ENCODE peak calls at places on chromosomes 1 and 21, in five cellular contexts. B is HT1080, E is GM06990, R is anterior cingulate cortex, I is foreskin keratinocyte. C is an unnamed sample.

GRCh38 chr1:29524285-29525065 is 288.2 kb downstream of the PTPRU start:
- DNase-seq in B (no peak), E (no peak), R (no peak), I (no peak), C (no peak)

GRCh38 chr1:36008546-36009197 is 75.2 kb upstream of the TEKT2 start:
- DNase-seq in B (peak; percentile 93), E (no peak), R (no peak), I (peak; percentile 92), C (peak; percentile 45)

GRCh38 chr21:39637197-39637970 is 24.6 kb downstream of the B3GALT5 start:
- DNase-seq in B (no peak), E (no peak), R (no peak), I (no peak), C (no peak)

GRCh38 chr1:222392571-222392970 is 155.3 kb downstream of the HHIPL2 start:
- DNase-seq in B (peak; percentile 42), E (no peak), R (no peak), I (no peak), C (no peak)

GRCh38 chr1:184487561-184488200 is 100.9 kb downstream of the C1orf21 start:
- DNase-seq in B (no peak), E (no peak), R (no peak), I (no peak), C (no peak)

GRCh38 chr1:184838374-184838995 is 83.8 kb upstream of the EDEM3 start:
- DNase-seq in B (peak; percentile 92), E (no peak), R (peak; percentile 5), I (peak; percentile 91), C (peak; percentile 93)

GRCh38 chr21:44487831-44488230 is 32.5 kb downstream of the LRRC3 start:
- DNase-seq in B (peak; percentile 24), E (no peak), R (no peak), I (no peak), C (peak; percentile 29)

GRCh38 chr1:37338658-37339057 is 135.7 kb upstream of the ZC3H12A start:
- DNase-seq in B (no peak), E (no peak), R (peak; percentile 52), I (no peak), C (no peak)

GRCh38 chr1:56148466-56149193 is 430.7 kb downstream of the PLPP3 start:
- DNase-seq in B (no peak), E (no peak), R (no peak), I (no peak), C (no peak)

GRCh38 chr1:147580200-147580557 is 38.9 kb downstream of the BCL9 start:
- DNase-seq in B (peak; percentile 59), E (no peak), R (no peak), I (peak; percentile 40), C (peak; percentile 75)

GRCh38 chr1:223683586-223684487 is 18.3 kb upstream of the CAPN8 start:
- DNase-seq in B (peak; percentile 51), E (no peak), R (no peak), I (peak; percentile 56), C (peak; percentile 40)

GRCh38 chr1:235329139-235329808 is 904 bp downstream of the GGPS1 start:
- DNase-seq in B (no peak), E (peak; percentile 53), R (peak; percentile 56), I (no peak), C (peak; percentile 36)

GRCh38 chr1:114063544-114063943 is 84.3 kb downstream of the OLFML3 start:
- DNase-seq in B (no peak), E (no peak), R (no peak), I (peak; percentile 7), C (no peak)

GRCh38 chr1:23899070-23899469 is 14.1 kb downstream of the CNR2 start:
- DNase-seq in B (no peak), E (no peak), R (no peak), I (no peak), C (no peak)

GRCh38 chr1:17207966-17208418 is 3.1 kb downstream of the PADI1 start:
- DNase-seq in B (peak; percentile 94), E (peak; percentile 51), R (no peak), I (peak; percentile 94), C (peak; percentile 91)

GRCh38 chr1:211371406-211372105 is 44.9 kb downstream of the TRAF5 start:
- DNase-seq in B (peak; percentile 41), E (no peak), R (no peak), I (peak; percentile 56), C (no peak)

GRCh38 chr1:232218955-232219865 is 410.7 kb downstream of the SIPA1L2 start:
- DNase-seq in B (no peak), E (no peak), R (no peak), I (no peak), C (no peak)

GRCh38 chr1:220874201-220874655 is 5.0 kb upstream of the HLX start:
- DNase-seq in B (peak; percentile 23), E (no peak), R (no peak), I (no peak), C (peak; percentile 42)

GRCh38 chr1:156911587-156912298 is 8.7 kb upstream of the LRRC71 start:
- DNase-seq in B (no peak), E (no peak), R (no peak), I (no peak), C (no peak)

GRCh38 chr1:46757256-46757955 is 38.5 kb upstream of the EFCAB14 start:
- DNase-seq in B (peak; percentile 30), E (no peak), R (no peak), I (peak; percentile 80), C (no peak)

GRCh38 chr1:201552941-201553341 is 14.0 kb downstream of the NAV1 start:
- DNase-seq in B (peak; percentile 78), E (no peak), R (peak; percentile 34), I (no peak), C (peak; percentile 92)

GRCh38 chr1:28085129-28085528 is 3.3 kb downstream of the EYA3 start:
- DNase-seq in B (no peak), E (no peak), R (no peak), I (no peak), C (no peak)

GRCh38 chr21:29117372-29117955 is 13.0 kb upstream of the MAP3K7CL start:
- DNase-seq in B (no peak), E (peak; percentile 70), R (no peak), I (no peak), C (no peak)

GRCh38 chr1:240682166-240682565 is 70.2 kb upstream of the GREM2 start:
- DNase-seq in B (no peak), E (no peak), R (no peak), I (no peak), C (no peak)

GRCh38 chr1:174626031-174627020 is 178.6 kb downstream of the GPR52 start:
- DNase-seq in B (peak; percentile 74), E (no peak), R (no peak), I (peak; percentile 56), C (peak; percentile 15)

GRCh38 chr1:200665851-200666250 is 3.9 kb downstream of the DDX59 start:
- DNase-seq in B (no peak), E (no peak), R (no peak), I (no peak), C (no peak)

GRCh38 chr1:204258213-204259115 is 44.7 kb upstream of the GOLT1A start:
- DNase-seq in B (peak; percentile 44), E (no peak), R (peak; percentile 41), I (peak; percentile 17), C (peak; percentile 61)

GRCh38 chr1:233664804-233665574 is 51.1 kb downstream of the KCNK1 start:
- DNase-seq in B (no peak), E (no peak), R (no peak), I (no peak), C (no peak)

GRCh38 chr1:28259935-28260802 is 851 bp downstream of the SESN2 start:
- DNase-seq in B (peak; percentile 71), E (peak; percentile 38), R (peak; percentile 48), I (peak; percentile 73), C (peak; percentile 82)

GRCh38 chr1:227453962-227454361 is 109.4 kb upstream of the ZNF678 start:
- DNase-seq in B (no peak), E (no peak), R (no peak), I (no peak), C (no peak)

GRCh38 chr21:43727571-43728466 is 8.9 kb downstream of the PDXK start:
- DNase-seq in B (no peak), E (no peak), R (peak; percentile 52), I (no peak), C (peak; percentile 60)

GRCh38 chr1:106396023-106396422 is 660.5 kb upstream of the PRMT6 start:
- DNase-seq in B (no peak), E (no peak), R (no peak), I (no peak), C (no peak)

GRCh38 chr1:183632964-183633363 is 2.6 kb downstream of the ARPC5 start:
- DNase-seq in B (peak; percentile 46), E (no peak), R (no peak), I (no peak), C (peak; percentile 10)

GRCh38 chr1:37840711-37841110 is 18.7 kb downstream of the MTF1 start:
- DNase-seq in B (no peak), E (no peak), R (no peak), I (no peak), C (no peak)

GRCh38 chr21:33078907-33079582 is 9.1 kb downstream of the OLIG1 start:
- DNase-seq in B (peak; percentile 87), E (peak; percentile 73), R (peak; percentile 83), I (peak; percentile 62), C (peak; percentile 90)

GRCh38 chr1:19644761-19645543 is 841 bp downstream of the NBL1 start:
- DNase-seq in B (no peak), E (no peak), R (no peak), I (no peak), C (no peak)

GRCh38 chr1:112359961-112360767 is 35.9 kb upstream of the CTTNBP2NL start:
- DNase-seq in B (no peak), E (no peak), R (no peak), I (peak; percentile 53), C (peak; percentile 22)

GRCh38 chr1:210024996-210025395 is 87.0 kb downstream of the SYT14 start:
- DNase-seq in B (peak; percentile 1), E (no peak), R (no peak), I (no peak), C (no peak)

C was measured in RPMI7951.